ENCODE peak calls at places on chromosomes 12 and 14, in five cellular contexts. M, V, F, G and T are unnamed samples.

GRCh38 chr12:8648598-8649205 is 13.9 kb downstream of the MFAP5 start:
- DNase-seq in M (no peak), V (no peak), F (no peak), G (peak), T (no peak)

GRCh38 chr12:32535260-32535999 is 136.1 kb downstream of the FGD4 start:
- DNase-seq in M (peak), V (peak), F (peak), G (peak), T (peak)

GRCh38 chr14:94014375-94014774 is 11.8 kb upstream of the OTUB2 start:
- DNase-seq in M (no peak), V (no peak), F (no peak), G (no peak), T (no peak)

GRCh38 chr14:52950410-52950897 is 396 bp downstream of the FERMT2 start:
- DNase-seq in M (peak), V (peak), F (peak), G (peak), T (peak)

GRCh38 chr12:49342914-49343731 is 3.6 kb upstream of the DNAJC22 start:
- DNase-seq in M (no peak), V (no peak), F (no peak), G (no peak), T (no peak)

GRCh38 chr14:58639842-58640484 is 2.2 kb downstream of the DACT1 start:
- DNase-seq in M (peak), V (peak), F (peak), G (peak), T (peak)

GRCh38 chr14:58979325-58979724 is 209.1 kb upstream of the DAAM1 start:
- DNase-seq in M (no peak), V (no peak), F (no peak), G (no peak), T (no peak)

GRCh38 chr12:40959041-40959440 is 229.1 kb upstream of the PDZRN4 start:
- DNase-seq in M (no peak), V (no peak), F (no peak), G (no peak), T (no peak)

GRCh38 chr12:51126297-51126696 is 42.9 kb upstream of the CSRNP2 start:
- DNase-seq in M (no peak), V (no peak), F (no peak), G (no peak), T (no peak)

GRCh38 chr12:1350055-1350933 is 244.1 kb downstream of the FBXL14 start:
- DNase-seq in M (peak), V (no peak), F (peak), G (no peak), T (peak)

GRCh38 chr14:102659797-102660196 is 67.3 kb downstream of the RCOR1 start:
- DNase-seq in M (peak), V (no peak), F (no peak), G (no peak), T (no peak)

GRCh38 chr14:103551338-103551762 is 11.1 kb downstream of the BAG5 start:
- DNase-seq in M (no peak), V (no peak), F (no peak), G (no peak), T (no peak)

GRCh38 chr14:81303258-81303935 is 82.6 kb upstream of the GTF2A1 start:
- DNase-seq in M (no peak), V (peak), F (no peak), G (peak), T (peak)

GRCh38 chr12:122984612-122985358 is 4.3 kb downstream of the ARL6IP4 start:
- DNase-seq in M (no peak), V (peak), F (no peak), G (no peak), T (no peak)

GRCh38 chr14:63547798-63548335 is 4.7 kb upstream of the PPP2R5E start:
- DNase-seq in M (no peak), V (no peak), F (no peak), G (no peak), T (no peak)

GRCh38 chr12:120783197-120783596 is 57.6 kb downstream of the ACADS start:
- DNase-seq in M (no peak), V (peak), F (peak), G (no peak), T (no peak)

GRCh38 chr12:34603382-34604035 is 581.2 kb downstream of the ALG10 start:
- DNase-seq in M (no peak), V (no peak), F (no peak), G (no peak), T (no peak)

GRCh38 chr12:96814200-96814599 is 92.9 kb upstream of the NEDD1 start:
- DNase-seq in M (no peak), V (no peak), F (no peak), G (no peak), T (no peak)

GRCh38 chr12:77537648-77538047 is 293.0 kb upstream of the NAV3 start:
- DNase-seq in M (no peak), V (no peak), F (no peak), G (no peak), T (no peak)